ENCODE peak calls at places on chromosomes 16 and 17, in seven cellular contexts. One of them, this sample, is unnamed.

GRCh38 chr16:89373355-89374110 is 116.8 kb downstream of the ANKRD11 start:
- DNase-seq in spleen: no peak
- DNase-seq in tibial nerve: no peak
- DNase-seq in RCC 7860: no peak
- DNase-seq in AG09319: no peak
- DNase-seq in stimulated activated CD4-positive, alpha-beta T cell treated with anti-CD3 and anti-CD28 coated beads, Interleukin-4, amount 100 ng/mL, for 4 hours: no peak
- DNase-seq in WTC11: no peak
- DNase-seq in this sample: peak

GRCh38 chr17:64276961-64277505 is 14.0 kb upstream of the TEX2 start:
- DNase-seq in spleen: no peak
- DNase-seq in stimulated activated CD4-positive, alpha-beta T cell treated with anti-CD3 and anti-CD28 coated beads, Interleukin-4, amount 100 ng/mL, for 4 hours: no peak
- DNase-seq in WTC11: no peak
- DNase-seq in RCC 7860: no peak
- DNase-seq in tibial nerve: no peak
- DNase-seq in AG09319: no peak
- DNase-seq in this sample: no peak

GRCh38 chr17:48459070-48459469 is 29.1 kb upstream of the SKAP1 start:
- DNase-seq in RCC 7860: no peak
- DNase-seq in AG09319: no peak
- DNase-seq in WTC11: no peak
- DNase-seq in tibial nerve: no peak
- DNase-seq in spleen: no peak
- DNase-seq in stimulated activated CD4-positive, alpha-beta T cell treated with anti-CD3 and anti-CD28 coated beads, Interleukin-4, amount 100 ng/mL, for 4 hours: no peak
- DNase-seq in this sample: no peak

GRCh38 chr17:45733781-45734180 is 50.3 kb upstream of the CRHR1 start:
- DNase-seq in spleen: no peak
- DNase-seq in RCC 7860: no peak
- DNase-seq in WTC11: peak
- DNase-seq in AG09319: no peak
- DNase-seq in stimulated activated CD4-positive, alpha-beta T cell treated with anti-CD3 and anti-CD28 coated beads, Interleukin-4, amount 100 ng/mL, for 4 hours: no peak
- DNase-seq in tibial nerve: no peak
- DNase-seq in this sample: no peak

GRCh38 chr16:31880322-31880979 is 6.8 kb downstream of the ZNF267 start:
- DNase-seq in stimulated activated CD4-positive, alpha-beta T cell treated with anti-CD3 and anti-CD28 coated beads, Interleukin-4, amount 100 ng/mL, for 4 hours: peak
- DNase-seq in RCC 7860: peak
- DNase-seq in WTC11: no peak
- DNase-seq in spleen: no peak
- DNase-seq in tibial nerve: no peak
- DNase-seq in AG09319: no peak
- DNase-seq in this sample: peak

GRCh38 chr16:2484898-2485508 is 10.1 kb downstream of the TBC1D24 start:
- DNase-seq in RCC 7860: no peak
- DNase-seq in tibial nerve: no peak
- DNase-seq in AG09319: no peak
- DNase-seq in WTC11: no peak
- DNase-seq in spleen: no peak
- DNase-seq in stimulated activated CD4-positive, alpha-beta T cell treated with anti-CD3 and anti-CD28 coated beads, Interleukin-4, amount 100 ng/mL, for 4 hours: no peak
- DNase-seq in this sample: no peak

GRCh38 chr17:31435581-31435980 is 44.1 kb downstream of the RAB11FIP4 start:
- DNase-seq in tibial nerve: no peak
- DNase-seq in AG09319: no peak
- DNase-seq in WTC11: no peak
- DNase-seq in RCC 7860: no peak
- DNase-seq in stimulated activated CD4-positive, alpha-beta T cell treated with anti-CD3 and anti-CD28 coated beads, Interleukin-4, amount 100 ng/mL, for 4 hours: no peak
- DNase-seq in spleen: no peak
- DNase-seq in this sample: no peak

GRCh38 chr17:2369039-2369438 is 31.7 kb downstream of the SGSM2 start:
- DNase-seq in stimulated activated CD4-positive, alpha-beta T cell treated with anti-CD3 and anti-CD28 coated beads, Interleukin-4, amount 100 ng/mL, for 4 hours: no peak
- DNase-seq in WTC11: no peak
- DNase-seq in spleen: no peak
- DNase-seq in AG09319: no peak
- DNase-seq in tibial nerve: no peak
- DNase-seq in RCC 7860: no peak
- DNase-seq in this sample: no peak

GRCh38 chr17:40559016-40559853 is 6.0 kb downstream of the CCR7 start:
- DNase-seq in spleen: peak
- DNase-seq in RCC 7860: no peak
- DNase-seq in AG09319: no peak
- DNase-seq in WTC11: peak
- DNase-seq in stimulated activated CD4-positive, alpha-beta T cell treated with anti-CD3 and anti-CD28 coated beads, Interleukin-4, amount 100 ng/mL, for 4 hours: no peak
- DNase-seq in tibial nerve: no peak
- DNase-seq in this sample: no peak

GRCh38 chr17:35918665-35919064 is 11.9 kb downstream of the RDM1 start:
- DNase-seq in spleen: no peak
- DNase-seq in WTC11: no peak
- DNase-seq in AG09319: no peak
- DNase-seq in RCC 7860: no peak
- DNase-seq in tibial nerve: no peak
- DNase-seq in stimulated activated CD4-positive, alpha-beta T cell treated with anti-CD3 and anti-CD28 coated beads, Interleukin-4, amount 100 ng/mL, for 4 hours: no peak
- DNase-seq in this sample: no peak

GRCh38 chr16:89471225-89471624 is 19.1 kb downstream of the ANKRD11 start:
- DNase-seq in spleen: peak
- DNase-seq in stimulated activated CD4-positive, alpha-beta T cell treated with anti-CD3 and anti-CD28 coated beads, Interleukin-4, amount 100 ng/mL, for 4 hours: no peak
- DNase-seq in WTC11: no peak
- DNase-seq in RCC 7860: peak
- DNase-seq in tibial nerve: no peak
- DNase-seq in AG09319: peak
- DNase-seq in this sample: peak

GRCh38 chr16:1458336-1458976 is 14.1 kb upstream of the CCDC154 start:
- DNase-seq in RCC 7860: no peak
- DNase-seq in stimulated activated CD4-positive, alpha-beta T cell treated with anti-CD3 and anti-CD28 coated beads, Interleukin-4, amount 100 ng/mL, for 4 hours: no peak
- DNase-seq in WTC11: no peak
- DNase-seq in AG09319: no peak
- DNase-seq in tibial nerve: no peak
- DNase-seq in spleen: no peak
- DNase-seq in this sample: no peak

GRCh38 chr16:21208831-21209230 is 2.5 kb downstream of the ZP2 start:
- DNase-seq in RCC 7860: no peak
- DNase-seq in WTC11: no peak
- DNase-seq in tibial nerve: no peak
- DNase-seq in spleen: no peak
- DNase-seq in stimulated activated CD4-positive, alpha-beta T cell treated with anti-CD3 and anti-CD28 coated beads, Interleukin-4, amount 100 ng/mL, for 4 hours: no peak
- DNase-seq in AG09319: no peak
- DNase-seq in this sample: no peak

GRCh38 chr17:73072254-73072962 is 20.1 kb downstream of the SLC39A11 start:
- DNase-seq in AG09319: no peak
- DNase-seq in WTC11: no peak
- DNase-seq in RCC 7860: no peak
- DNase-seq in spleen: no peak
- DNase-seq in tibial nerve: no peak
- DNase-seq in stimulated activated CD4-positive, alpha-beta T cell treated with anti-CD3 and anti-CD28 coated beads, Interleukin-4, amount 100 ng/mL, for 4 hours: no peak
- DNase-seq in this sample: no peak

GRCh38 chr17:81652901-81653771 is 3.2 kb downstream of the PDE6G start:
- DNase-seq in WTC11: peak
- DNase-seq in RCC 7860: no peak
- DNase-seq in stimulated activated CD4-positive, alpha-beta T cell treated with anti-CD3 and anti-CD28 coated beads, Interleukin-4, amount 100 ng/mL, for 4 hours: no peak
- DNase-seq in tibial nerve: no peak
- DNase-seq in spleen: no peak
- DNase-seq in AG09319: no peak
- DNase-seq in this sample: no peak

GRCh38 chr16:88882358-88883030 is 16.0 kb upstream of the PABPN1L start:
- DNase-seq in spleen: no peak
- DNase-seq in AG09319: no peak
- DNase-seq in WTC11: no peak
- DNase-seq in tibial nerve: no peak
- DNase-seq in RCC 7860: no peak
- DNase-seq in stimulated activated CD4-positive, alpha-beta T cell treated with anti-CD3 and anti-CD28 coated beads, Interleukin-4, amount 100 ng/mL, for 4 hours: peak
- DNase-seq in this sample: no peak

GRCh38 chr16:69865701-69866100 is 85.4 kb upstream of the CLEC18A start:
- DNase-seq in AG09319: no peak
- DNase-seq in WTC11: no peak
- DNase-seq in stimulated activated CD4-positive, alpha-beta T cell treated with anti-CD3 and anti-CD28 coated beads, Interleukin-4, amount 100 ng/mL, for 4 hours: no peak
- DNase-seq in spleen: no peak
- DNase-seq in RCC 7860: peak
- DNase-seq in tibial nerve: no peak
- DNase-seq in this sample: no peak

GRCh38 chr17:77728022-77728671 is 230.4 kb upstream of the TNRC6C start:
- DNase-seq in AG09319: peak
- DNase-seq in WTC11: no peak
- DNase-seq in spleen: no peak
- DNase-seq in stimulated activated CD4-positive, alpha-beta T cell treated with anti-CD3 and anti-CD28 coated beads, Interleukin-4, amount 100 ng/mL, for 4 hours: no peak
- DNase-seq in RCC 7860: no peak
- DNase-seq in tibial nerve: peak
- DNase-seq in this sample: no peak